ENCODE peak calls at places on chromosomes 16 and 17, in nine cellular contexts. A, Q, U, F, P, Y, V, I and G are unnamed samples.

GRCh38 chr17:79834575-79835469 is 4.4 kb downstream of the CBX4 start:
- DNase-seq in Q (no peak), F (no peak), U (no peak), V (no peak), Y (no peak), I (no peak), A (no peak), P (no peak), G (peak)

GRCh38 chr17:64615025-64615677 is 47.0 kb downstream of the SMURF2 start:
- DNase-seq in U (no peak), Y (peak), I (no peak), F (no peak), Q (no peak), V (no peak), P (no peak), A (no peak), G (no peak)

GRCh38 chr16:56611281-56611833 is 3.0 kb downstream of the MT2A start:
- DNase-seq in Y (peak), U (no peak), F (no peak), Q (peak), P (no peak), I (no peak), V (no peak), A (peak), G (no peak)

GRCh38 chr17:75636381-75637142 is 3.3 kb downstream of the SMIM5 start:
- DNase-seq in P (no peak), Q (no peak), Y (no peak), V (no peak), I (no peak), U (no peak), A (peak), F (no peak), G (no peak)

GRCh38 chr16:47519996-47520679 is 59.0 kb downstream of the PHKB start:
- DNase-seq in A (no peak), U (no peak), Q (no peak), F (no peak), I (no peak), Y (no peak), P (no peak), V (no peak), G (no peak)

GRCh38 chr16:49621240-49622083 is 234.4 kb downstream of the ZNF423 start:
- DNase-seq in Q (no peak), I (no peak), F (no peak), A (no peak), V (no peak), P (no peak), Y (no peak), U (no peak), G (no peak)

GRCh38 chr17:59756236-59756818 is 48.9 kb downstream of the VMP1 start:
- DNase-seq in A (no peak), F (no peak), V (no peak), U (no peak), Q (no peak), I (no peak), Y (peak), P (no peak), G (no peak)

GRCh38 chr17:13154403-13154802 is 136.6 kb upstream of the ELAC2 start:
- DNase-seq in I (no peak), P (no peak), V (no peak), F (no peak), U (no peak), A (no peak), Q (no peak), Y (no peak), G (no peak)

GRCh38 chr17:7380855-7381683 is at the start of gene TNK1:
- DNase-seq in I (no peak), U (no peak), Q (no peak), F (peak), Y (peak), V (no peak), A (peak), P (no peak), G (no peak)

GRCh38 chr16:814974-815373 is 14.4 kb upstream of the GNG13 start:
- DNase-seq in A (no peak), Q (no peak), V (peak), P (no peak), I (no peak), F (no peak), U (no peak), Y (peak), G (no peak)

GRCh38 chr17:76268991-76269981 is 4.1 kb downstream of the UBALD2 start:
- DNase-seq in U (no peak), Q (peak), P (no peak), A (no peak), F (no peak), Y (no peak), V (peak), I (no peak), G (no peak)